ENCODE peak calls at places on chromosomes 13 and 19, in seven cellular contexts. V is H1, A is HCT116, T is K562, U is SK-N-SH, R is GM12878, C is HepG2. K is an unnamed sample.

GRCh38 chr19:12202250-12202649 is 39.4 kb downstream of the ZNF136 start:
- DNase-seq in U (no peak), T (no peak), V (peak; percentile 51), R (no peak), C (peak; percentile 56), A (no peak), K (no peak)

GRCh38 chr13:19158526-19158925 is 23.1 kb downstream of the TUBA3C start:
- DNase-seq in V (no peak), A (no peak), U (no peak), R (no peak), T (no peak), C (no peak), K (no peak)

GRCh38 chr13:35995136-35995535 is 136.0 kb downstream of the DCLK1 start:
- DNase-seq in A (no peak), R (no peak), C (no peak), U (no peak), V (no peak), T (no peak), K (no peak)

GRCh38 chr19:16470911-16471811 is 609 bp downstream of the EPS15L1 start:
- DNase-seq in T (no peak), C (no peak), V (peak; percentile 62), A (no peak), U (no peak), R (no peak), K (peak; percentile 57)

GRCh38 chr13:72805663-72806341 is 23.9 kb downstream of the PIBF1 start:
- DNase-seq in A (no peak), R (no peak), T (no peak), V (no peak), U (no peak), C (peak; percentile 44), K (peak; percentile 15)

GRCh38 chr19:45595814-45596213 is 6.2 kb downstream of the GPR4 start:
- DNase-seq in T (no peak), A (no peak), R (no peak), C (no peak), V (no peak), U (peak; percentile 33), K (no peak)

GRCh38 chr13:103640617-103641016 is 574.4 kb upstream of the SLC10A2 start:
- DNase-seq in C (no peak), U (no peak), V (no peak), A (no peak), R (no peak), T (no peak), K (no peak)

GRCh38 chr13:79485451-79485850 is 4.5 kb downstream of the NDFIP2 start:
- DNase-seq in V (no peak), C (no peak), T (no peak), R (no peak), U (no peak), A (no peak), K (no peak)

GRCh38 chr13:43005460-43006236 is 13.6 kb upstream of the EPSTI1 start:
- DNase-seq in C (peak; percentile 50), R (no peak), V (no peak), U (no peak), A (no peak), T (no peak), K (no peak)

GRCh38 chr13:67013709-67014108 is 216.4 kb downstream of the PCDH9 start:
- DNase-seq in U (no peak), A (no peak), R (no peak), T (no peak), V (no peak), C (no peak), K (no peak)

GRCh38 chr13:39954476-39954875 is 299.0 kb downstream of the COG6 start:
- DNase-seq in A (no peak), V (no peak), T (no peak), U (no peak), R (no peak), C (no peak), K (no peak)

GRCh38 chr13:39951301-39951700 is 295.8 kb downstream of the COG6 start:
- DNase-seq in R (no peak), C (no peak), T (no peak), U (no peak), A (no peak), V (no peak), K (no peak)

GRCh38 chr13:39956036-39956435 is 300.6 kb downstream of the COG6 start:
- DNase-seq in C (no peak), A (no peak), R (peak; percentile 73), U (no peak), V (no peak), T (no peak), K (no peak)

GRCh38 chr13:39955560-39955959 is 300.1 kb downstream of the COG6 start:
- DNase-seq in R (no peak), U (no peak), C (no peak), V (no peak), A (no peak), T (no peak), K (no peak)

GRCh38 chr13:39952244-39953233 is 297.1 kb downstream of the COG6 start:
- DNase-seq in T (peak; percentile 12), U (no peak), A (no peak), C (no peak), V (no peak), R (no peak), K (no peak)
- TF ChIP-seq JUND in T (no peak), U (no peak), A (no peak), C (no peak), V (no peak), R (no peak), K (no peak)

GRCh38 chr19:18951721-18952281 is 10.8 kb upstream of the HOMER3 start:
- DNase-seq in V (no peak), R (no peak), T (no peak), A (no peak), C (no peak), U (no peak), K (no peak)
- TF ChIP-seq JUND in V (no peak), R (no peak), T (no peak), A (no peak), C (no peak), U (no peak), K (no peak)

GRCh38 chr13:22749626-22750025 is 431.2 kb upstream of the SGCG start:
- DNase-seq in A (no peak), R (no peak), V (no peak), C (no peak), U (no peak), T (no peak), K (no peak)

GRCh38 chr13:22740264-22740663 is 440.5 kb upstream of the SGCG start:
- DNase-seq in A (no peak), T (no peak), C (no peak), R (no peak), V (no peak), U (no peak), K (peak; percentile 52)

GRCh38 chr13:22748866-22749586 is 431.8 kb upstream of the SGCG start:
- DNase-seq in U (no peak), V (no peak), T (no peak), A (no peak), R (no peak), C (no peak), K (no peak)

DNA sequence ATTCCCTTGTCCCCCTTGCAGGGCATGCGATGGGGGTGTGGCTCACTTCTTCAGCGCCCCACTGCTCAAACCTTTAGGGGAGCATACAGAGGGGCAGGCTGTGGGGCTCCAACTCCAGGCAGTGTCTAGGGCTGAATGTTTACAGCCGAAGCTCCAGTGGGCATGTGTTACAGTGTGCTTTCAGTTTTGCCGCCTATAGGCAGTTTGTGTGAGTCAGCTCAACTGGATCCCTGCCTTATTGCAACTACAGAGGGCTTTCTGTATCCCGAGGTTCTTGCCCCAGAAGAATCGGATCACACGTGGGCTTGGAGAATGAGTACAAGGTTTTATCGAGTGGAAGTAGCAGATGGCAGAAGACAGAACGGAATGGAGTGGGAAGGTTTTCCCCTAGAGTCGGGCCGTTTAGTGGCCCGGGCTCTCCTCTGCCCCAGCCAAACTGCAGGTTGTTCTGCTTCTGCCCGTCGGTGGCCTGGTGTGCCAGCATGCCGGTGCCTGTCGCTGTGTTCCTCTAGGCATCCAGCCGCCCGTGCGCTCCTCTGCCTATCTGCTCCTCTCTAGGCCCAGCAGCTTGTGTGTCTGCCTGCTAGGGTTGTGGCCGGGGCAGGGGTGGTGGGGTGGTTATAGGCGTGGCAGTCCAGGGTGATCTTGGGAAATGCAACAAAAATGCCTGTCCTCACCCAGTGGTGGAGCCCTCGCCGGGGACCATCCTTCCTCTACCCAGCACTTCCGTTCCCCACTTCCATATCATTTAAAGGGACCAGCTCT is 435.9 kb upstream of the SGCG start:
- DNase-seq in T (no peak), R (no peak), C (no peak), V (no peak), U (no peak), A (peak; percentile 51), K (peak; percentile 65)
- TF ChIP-seq JUND in T (no peak), R (no peak), C (no peak), V (no peak), U (no peak), A (no peak), K (no peak)

DNA sequence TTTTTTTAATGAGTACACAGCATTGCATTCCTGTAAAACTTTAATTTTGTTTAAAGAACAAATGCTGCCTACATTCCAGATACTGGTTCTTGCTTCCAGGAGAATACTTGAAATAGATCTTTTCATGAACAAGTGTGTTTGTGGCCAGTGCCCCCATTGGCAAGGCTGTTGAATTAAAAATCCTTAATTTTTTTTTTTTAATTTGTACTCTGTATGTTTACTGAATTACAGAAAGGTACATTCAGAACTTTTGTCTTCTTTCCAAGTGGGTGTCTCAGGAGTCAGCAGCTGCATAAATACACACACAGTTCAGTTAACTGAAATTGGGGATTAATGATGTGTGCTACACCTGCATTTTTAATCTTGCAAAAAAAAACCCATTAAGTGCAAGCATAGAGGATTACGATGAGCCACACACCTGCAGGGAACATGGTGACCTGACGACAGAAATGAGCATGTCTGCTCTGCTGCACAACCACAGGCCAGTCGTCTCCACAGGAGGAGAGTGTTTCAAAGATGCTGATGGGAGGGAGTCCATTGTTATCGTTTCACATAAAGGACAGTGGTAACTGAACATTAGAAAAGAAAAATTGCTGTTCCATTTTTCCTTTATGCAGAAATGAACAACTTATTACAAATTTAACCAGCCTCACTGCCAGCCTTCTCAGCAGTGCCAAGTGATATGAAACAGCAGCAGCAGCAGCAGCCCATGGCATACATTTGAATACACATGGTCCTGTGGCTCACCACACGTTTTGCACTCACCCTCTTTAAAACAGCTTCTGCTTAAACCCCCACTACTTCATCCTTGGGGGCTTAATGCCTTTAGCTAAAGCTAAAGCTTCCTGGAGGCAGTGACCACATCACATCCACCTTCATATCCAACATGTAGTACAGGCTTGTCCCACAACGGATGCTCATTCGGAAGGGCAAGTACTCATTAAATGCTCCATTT is 72.3 kb upstream of the RFC3 start:
- DNase-seq in C (no peak), R (no peak), U (no peak), V (no peak), A (no peak), T (no peak), K (peak; percentile 65)
- TF ChIP-seq JUND in C (no peak), R (no peak), U (no peak), V (no peak), A (no peak), T (no peak), K (no peak)

DNA sequence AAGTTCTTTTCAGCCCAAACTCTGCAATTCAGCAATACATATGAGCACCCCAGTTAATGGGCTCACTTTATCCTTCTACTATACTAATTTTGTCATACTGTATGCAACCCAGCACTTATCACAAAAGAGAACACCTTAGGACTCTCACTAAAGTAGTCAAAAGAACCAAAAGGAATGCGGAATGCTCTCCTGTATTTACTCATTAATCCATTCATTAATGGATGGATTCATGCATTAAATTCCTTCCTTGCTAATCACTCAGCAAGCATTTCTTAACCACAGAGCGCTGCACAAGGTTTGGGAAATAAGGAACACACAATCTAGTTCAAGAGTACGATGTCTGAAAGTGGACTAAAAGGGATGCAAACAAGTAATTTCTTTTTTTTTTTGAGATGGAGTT is 12.8 kb upstream of the DOCK9 start:
- DNase-seq in U (no peak), T (no peak), C (no peak), A (no peak), R (no peak), V (no peak), K (no peak)
- TF ChIP-seq JUND in U (no peak), T (no peak), C (no peak), A (no peak), R (no peak), V (no peak), K (no peak)

GRCh38 chr13:21022694-21023325 is 38.6 kb downstream of the LATS2 start:
- DNase-seq in T (peak; percentile 11), A (no peak), V (no peak), U (peak; percentile 47), C (peak; percentile 23), R (no peak), K (no peak)
- TF ChIP-seq JUND in T (no peak), A (no peak), V (no peak), U (no peak), C (no peak), R (no peak), K (no peak)

K was measured in T47D.